ENCODE peak calls at places on chromosomes 1 and 21, in five cellular contexts. D is SK-N-SH, R is neural progenitor cell, A is GM23248, X is GM23338. N is an unnamed sample.
A peak's percentile ranks its signal among the peaks of the same experiment; 100 is the strongest.

GRCh38 chr1:223455470-223455869 is 62.3 kb downstream of the CCDC185 start:
- DNase-seq in D (no peak), R (no peak), A (no peak), X (no peak), N (no peak)

GRCh38 chr21:27040738-27041137 is 73.8 kb upstream of the ADAMTS5 start:
- DNase-seq in D (no peak), R (no peak), A (no peak), X (no peak), N (no peak)

GRCh38 chr1:229227298-229227919 is 43.5 kb upstream of the RAB4A start:
- DNase-seq in D (peak; percentile 87), R (peak; percentile 88), A (peak; percentile 79), X (peak; percentile 94), N (peak; percentile 93)

GRCh38 chr1:221887758-221888157 is 145.9 kb upstream of the DUSP10 start:
- DNase-seq in D (no peak), R (no peak), A (no peak), X (no peak), N (no peak)

GRCh38 chr1:117237701-117238413 is 27.1 kb upstream of the VTCN1 start:
- DNase-seq in D (no peak), R (no peak), A (peak; percentile 61), X (peak; percentile 11), N (no peak)

GRCh38 chr1:163821679-163822078 is 499.9 kb downstream of the NUF2 start:
- DNase-seq in D (no peak), R (no peak), A (no peak), X (no peak), N (no peak)

GRCh38 chr1:25111706-25112105 is 120.6 kb downstream of the SYF2 start:
- DNase-seq in D (no peak), R (no peak), A (peak; percentile 16), X (no peak), N (no peak)

GRCh38 chr1:24142546-24143431 is at the start of gene IL22RA1:
- DNase-seq in D (no peak), R (no peak), A (peak; percentile 65), X (no peak), N (peak; percentile 77)

GRCh38 chr1:103109291-103109920 is 1.1 kb upstream of the COL11A1 start:
- DNase-seq in D (no peak), R (peak; percentile 61), A (no peak), X (peak; percentile 30), N (no peak)

DNA sequence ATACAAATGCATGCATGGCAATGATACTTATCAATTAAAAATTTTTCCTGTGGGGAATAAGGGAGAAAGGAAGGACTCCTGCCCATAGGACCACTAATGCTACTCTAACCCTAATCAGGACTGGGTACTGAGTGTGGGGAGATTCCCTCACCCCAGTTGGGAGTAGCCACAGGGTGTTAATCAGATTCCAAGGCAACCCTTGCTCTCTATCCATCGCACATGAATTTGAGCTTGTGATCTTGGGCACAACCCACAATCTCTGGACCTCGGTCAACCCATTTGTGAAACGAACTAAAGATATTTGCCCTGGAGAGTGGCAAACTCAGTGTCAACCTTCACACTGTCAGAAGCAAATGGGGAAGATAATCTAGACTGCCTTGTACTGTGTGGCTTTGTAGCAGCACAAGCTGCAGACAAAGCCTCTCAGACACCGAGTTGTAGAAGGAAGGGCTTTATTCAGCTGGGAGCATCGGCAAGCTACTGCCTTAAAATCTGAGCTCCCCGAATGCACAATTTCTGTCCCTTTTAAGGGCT is 69.5 kb downstream of the SERINC2 start:
- DNase-seq in D (no peak), R (no peak), A (no peak), X (no peak), N (no peak)
- H2AFZ ChIP-seq in D (no peak overlapping the region), R (no peak overlapping the region), A (no peak overlapping the region), X (peak overlapping the region; percentile 87), N (no peak overlapping the region)

DNA sequence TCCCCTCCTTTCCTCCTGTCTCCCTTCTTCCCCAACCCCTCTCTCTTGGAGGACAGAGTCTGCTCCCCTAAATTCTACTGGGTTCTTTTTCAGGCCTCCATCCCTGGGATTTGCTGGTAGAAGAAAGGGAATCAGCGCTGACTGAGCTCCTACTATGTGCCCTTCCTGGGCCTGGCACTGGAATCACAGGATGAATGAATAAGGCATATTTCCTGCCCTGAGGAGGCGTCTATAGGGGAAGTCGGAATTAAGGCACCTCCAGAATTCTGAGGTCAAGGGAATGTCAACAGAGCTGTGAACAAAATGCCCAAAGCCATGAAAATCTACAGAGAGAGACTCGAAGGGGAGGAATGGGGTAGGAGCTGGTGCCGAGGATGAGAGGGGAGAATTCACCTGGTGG is 17.4 kb upstream of the BTG2 start:
- DNase-seq in D (no peak), R (no peak), A (no peak), X (no peak), N (no peak)
- H3K27me3 ChIP-seq in D (peaks cover 5% of the 10 kb centered on the region), R (no peaks in the 10 kb centered on the region), A (peaks cover 10% of the 10 kb centered on the region), X (peaks cover 44% of the 10 kb centered on the region), N (no peaks in the 10 kb centered on the region)

GRCh38 chr1:35642472-35642955 is 1.2 kb upstream of the PSMB2 start:
- DNase-seq in D (no peak), R (no peak), A (peak; percentile 16), X (no peak), N (no peak)
- TF ChIP-seq EZH2phosphoT487 in D (no peak), R (no peak), A (no peak), X (no peak), N (no peak)

GRCh38 chr1:173507847-173508209 is 30.7 kb downstream of the PRDX6 start:
- DNase-seq in D (no peak), R (peak; percentile 15), A (peak; percentile 28), X (peak; percentile 11), N (no peak)
- H2AFZ ChIP-seq in D (no peak overlapping the region), R (no peak overlapping the region), A (no peak overlapping the region), X (no peak overlapping the region), N (no peak overlapping the region)

GRCh38 chr1:50419907-50420248 is 3.4 kb downstream of the DMRTA2 start:
- DNase-seq in D (peak; percentile 30), R (no peak), A (no peak), X (no peak), N (no peak)

GRCh38 chr1:50420689-50421365 is 2.4 kb downstream of the DMRTA2 start:
- DNase-seq in D (peak; percentile 54), R (peak; percentile 88), A (no peak), X (peak; percentile 72), N (no peak)

GRCh38 chr1:50421366-50421748 is 1.9 kb downstream of the DMRTA2 start:
- DNase-seq in D (no peak), R (no peak), A (no peak), X (peak; percentile 55), N (no peak)

GRCh38 chr1:50419192-50419906 is 3.9 kb downstream of the DMRTA2 start:
- DNase-seq in D (peak; percentile 84), R (peak; percentile 81), A (peak; percentile 58), X (peak; percentile 72), N (no peak)

GRCh38 chr1:50420283-50420682 is 3.0 kb downstream of the DMRTA2 start:
- DNase-seq in D (peak; percentile 36), R (peak; percentile 5), A (no peak), X (peak; percentile 43), N (no peak)
- H3K27me3 ChIP-seq in D (peaks cover 97% of the 10 kb centered on the region), R (peaks cover 100% of the 10 kb centered on the region), A (peaks cover 98% of the 10 kb centered on the region), X (peaks cover 100% of the 10 kb centered on the region), N (peaks cover 98% of the 10 kb centered on the region)

GRCh38 chr1:40951943-40952743 is 27.4 kb upstream of the CTPS1 start:
- DNase-seq in D (peak; percentile 85), R (peak; percentile 78), A (peak; percentile 63), X (peak; percentile 92), N (peak; percentile 84)
- TF ChIP-seq EZH2phosphoT487 in D (no peak), R (no peak), A (no peak), X (no peak), N (no peak)

GRCh38 chr1:91282695-91283420 is 121.8 kb downstream of the HFM1 start:
- DNase-seq in D (peak; percentile 69), R (peak; percentile 83), A (peak; percentile 79), X (peak; percentile 91), N (peak; percentile 77)
- H2AFZ ChIP-seq in D (peak overlapping the region; percentile 38), R (no peak overlapping the region), A (peak overlapping the region; percentile 85), X (no peak overlapping the region), N (no peak overlapping the region)

GRCh38 chr1:236155841-236156503 is 13.6 kb downstream of the GPR137B start:
- DNase-seq in D (no peak), R (no peak), A (no peak), X (no peak), N (no peak)

GRCh38 chr1:236154671-236155398 is 12.5 kb downstream of the GPR137B start:
- DNase-seq in D (no peak), R (no peak), A (no peak), X (no peak), N (no peak)

GRCh38 chr1:236158719-236159118 is 16.4 kb downstream of the GPR137B start:
- DNase-seq in D (no peak), R (no peak), A (no peak), X (no peak), N (no peak)

GRCh38 chr1:236155399-236155767 is 13.0 kb downstream of the GPR137B start:
- DNase-seq in D (no peak), R (no peak), A (no peak), X (no peak), N (no peak)

DNA sequence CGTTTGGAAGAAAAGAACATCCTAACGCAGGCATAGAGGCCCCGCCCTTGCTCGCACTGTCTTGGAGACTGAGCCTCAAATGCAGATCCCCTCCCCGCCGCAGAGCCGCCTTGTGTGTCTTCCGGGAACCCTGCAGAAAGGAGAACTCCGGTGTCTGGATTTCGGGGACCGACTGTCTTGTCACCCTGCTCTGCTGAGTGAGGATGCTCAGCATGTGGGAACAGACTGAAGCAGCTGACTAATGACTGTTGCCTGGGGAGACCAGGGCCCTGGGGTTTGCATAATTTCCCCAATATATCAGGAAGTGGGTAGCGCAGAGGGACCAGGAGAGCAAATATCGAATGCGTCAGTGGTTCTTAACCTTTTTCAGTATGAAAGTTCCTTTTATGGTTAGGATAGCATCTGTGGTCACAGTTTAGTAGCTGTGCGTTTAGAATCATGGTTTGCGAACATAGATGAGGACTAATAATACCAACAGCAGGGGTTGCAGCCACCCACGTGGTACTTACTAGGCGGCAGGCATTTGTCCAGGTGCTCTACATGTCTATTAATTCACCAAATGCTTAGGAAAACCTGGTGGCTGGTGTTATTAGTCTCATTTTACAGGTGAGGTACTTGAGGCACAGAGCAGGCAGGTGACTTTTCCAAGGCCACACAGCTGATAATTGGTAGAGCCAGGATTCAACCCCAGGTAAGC is 14.3 kb downstream of the GPR137B start:
- DNase-seq in D (no peak), R (no peak), A (no peak), X (no peak), N (no peak)
- H3K27me3 ChIP-seq in D (no peaks in the 10 kb centered on the region), R (no peaks in the 10 kb centered on the region), A (no peaks in the 10 kb centered on the region), X (no peaks in the 10 kb centered on the region), N (no peaks in the 10 kb centered on the region)

DNA sequence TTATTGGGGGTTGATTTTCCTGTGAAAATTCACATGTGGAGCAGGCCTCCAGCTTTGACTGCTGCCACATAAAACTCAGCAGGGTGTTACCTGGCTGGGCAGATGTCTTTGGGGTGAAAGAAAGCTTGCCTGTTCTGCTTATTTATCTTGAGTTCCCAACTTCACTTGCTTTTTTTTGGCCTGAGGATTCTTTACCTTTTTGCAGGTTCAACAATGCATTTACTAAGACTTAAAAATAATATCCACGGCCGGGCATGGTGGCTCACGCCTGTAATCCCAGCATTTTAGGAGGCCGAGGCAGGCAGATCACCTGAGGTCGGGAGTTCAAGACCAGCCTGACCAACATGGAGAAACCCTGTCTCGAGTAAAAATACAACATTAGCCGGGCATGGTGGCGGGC is 509.1 kb downstream of the KIF26B start:
- DNase-seq in D (no peak), R (no peak), A (no peak), X (no peak), N (no peak)
- TF ChIP-seq EZH2phosphoT487 in D (no peak), R (no peak), A (no peak), X (no peak), N (no peak)

GRCh38 chr21:18265955-18266354 is 21.3 kb downstream of the CHODL start:
- DNase-seq in D (no peak), R (no peak), A (no peak), X (no peak), N (no peak)
- H2AFZ ChIP-seq in D (no peak overlapping the region), R (no peak overlapping the region), A (no peak overlapping the region), X (no peak overlapping the region), N (no peak overlapping the region)

N was measured in hepatocyte.